ENCODE peak calls at places on chromosomes 3 and 15, in six cellular contexts. G is uterus; L is activated CD4-positive, alpha-beta T cell treated with anti-CD3 and anti-CD28 coated beads, Interleukin-2, amount 50 U/mL, for 1 hour; Z is Kasumi-1; P is NCI-H1694 treated with DMSO at 0.1 percent for 48 hours; F is RPMI7951. M is an unnamed sample.

GRCh38 chr15:78983146-78983918 is 38.5 kb upstream of the CTSH start:
- DNase-seq in G (no peak), F (no peak), L (no peak), Z (no peak), P (no peak), M (no peak)

GRCh38 chr15:71191296-71191695 is 76.0 kb downstream of the THSD4 start:
- DNase-seq in F (peak; percentile 83), G (no peak), Z (no peak), L (no peak), P (peak; percentile 29), M (no peak)

GRCh38 chr15:74392402-74392876 is 25.0 kb upstream of the CYP11A1 start:
- DNase-seq in L (no peak), Z (no peak), F (no peak), G (no peak), P (no peak), M (no peak)

GRCh38 chr3:77296527-77296926 is 256.6 kb downstream of the ROBO2 start:
- DNase-seq in F (peak; percentile 5), G (no peak), Z (no peak), P (no peak), L (no peak), M (no peak)

GRCh38 chr15:63793046-63793483 is 40.7 kb downstream of the HERC1 start:
- DNase-seq in G (no peak), F (no peak), Z (no peak), P (no peak), L (no peak), M (no peak)

GRCh38 chr15:93253656-93254055 is 164.6 kb upstream of the RGMA start:
- DNase-seq in F (no peak), G (no peak), L (no peak), P (no peak), Z (no peak), M (no peak)

GRCh38 chr3:43043071-43043766 is 62.7 kb downstream of the POMGNT2 start:
- DNase-seq in G (no peak), Z (no peak), L (no peak), F (no peak), P (no peak), M (no peak)

GRCh38 chr3:128366136-128366535 is 100.6 kb downstream of the DNAJB8 start:
- DNase-seq in L (no peak), G (no peak), F (no peak), Z (no peak), P (no peak), M (peak; percentile 7)

GRCh38 chr3:34212671-34213070 is 414.2 kb downstream of the PDCD6IP start:
- DNase-seq in P (no peak), G (no peak), L (no peak), F (no peak), Z (no peak), M (no peak)

GRCh38 chr15:66228807-66229557 is 24.6 kb downstream of the MEGF11 start:
- DNase-seq in G (no peak), P (no peak), L (no peak), F (no peak), Z (no peak), M (no peak)

GRCh38 chr3:151347432-151347831 is 18.1 kb upstream of the P2RY13 start:
- DNase-seq in P (no peak), L (no peak), G (no peak), F (no peak), Z (peak; percentile 96), M (no peak)

GRCh38 chr3:172201990-172202318 is 162.6 kb downstream of the FNDC3B start:
- DNase-seq in F (peak; percentile 79), L (no peak), Z (no peak), P (no peak), G (peak; percentile 34), M (no peak)

GRCh38 chr3:116709479-116709878 is at the start of gene TUSC7:
- DNase-seq in P (no peak), Z (no peak), F (no peak), L (no peak), G (no peak), M (no peak)

GRCh38 chr3:48573973-48574585 is 10.5 kb upstream of the UCN2 start:
- DNase-seq in G (no peak), P (no peak), L (no peak), F (no peak), Z (no peak), M (no peak)

GRCh38 chr3:54067060-54067459 is 55.3 kb upstream of the CACNA2D3 start:
- DNase-seq in P (no peak), F (peak; percentile 91), L (no peak), Z (no peak), G (no peak), M (no peak)

GRCh38 chr15:43253431-43254403 is 13.0 kb downstream of the TGM5 start:
- DNase-seq in F (peak; percentile 45), G (no peak), Z (no peak), P (no peak), L (peak; percentile 18), M (peak; percentile 21)

GRCh38 chr15:78387678-78388077 is 47.5 kb downstream of the CRABP1 start:
- DNase-seq in F (no peak), G (no peak), Z (no peak), P (no peak), L (no peak), M (no peak)

GRCh38 chr15:71800835-71801745 is 9.3 kb upstream of the NR2E3 start:
- DNase-seq in F (peak; percentile 71), P (peak; percentile 21), L (no peak), Z (peak; percentile 51), G (peak; percentile 36), M (peak; percentile 51)

GRCh38 chr15:60255390-60255789 is 142.4 kb downstream of the ANXA2 start:
- DNase-seq in L (no peak), F (peak; percentile 62), Z (no peak), P (no peak), G (no peak), M (peak; percentile 97)

GRCh38 chr15:91967935-91968605 is 114.6 kb downstream of the SLCO3A1 start:
- DNase-seq in F (peak; percentile 50), G (no peak), P (no peak), Z (no peak), L (no peak), M (no peak)

GRCh38 chr3:53503185-53503584 is 8.8 kb downstream of the CACNA1D start:
- DNase-seq in Z (no peak), L (no peak), G (no peak), P (no peak), F (no peak), M (no peak)

GRCh38 chr15:57510647-57511046 is 81.1 kb upstream of the MYZAP start:
- DNase-seq in G (no peak), F (peak; percentile 80), P (peak; percentile 23), Z (no peak), L (no peak), M (no peak)

GRCh38 chr3:155356594-155357370 is 63.3 kb upstream of the STRIT1 start:
- DNase-seq in Z (peak; percentile 29), L (no peak), P (no peak), G (no peak), F (peak; percentile 22), M (no peak)

GRCh38 chr3:149538371-149538770 is 63.9 kb downstream of the TM4SF4 start:
- DNase-seq in Z (no peak), L (no peak), G (no peak), F (no peak), P (no peak), M (no peak)

GRCh38 chr3:48018841-48019240 is 2.6 kb upstream of the MAP4 start:
- DNase-seq in F (peak; percentile 58), G (no peak), Z (no peak), L (no peak), P (no peak), M (no peak)

GRCh38 chr3:37814547-37814946 is 47.1 kb upstream of the CTDSPL start:
- DNase-seq in P (peak; percentile 44), G (no peak), Z (peak; percentile 66), L (no peak), F (peak; percentile 18), M (no peak)

GRCh38 chr15:45314960-45315359 is 62.9 kb downstream of the SLC28A2 start:
- DNase-seq in F (peak; percentile 76), G (no peak), P (no peak), Z (peak; percentile 36), L (no peak), M (peak; percentile 46)

GRCh38 chr3:19293295-19293694 is 145.0 kb downstream of the KCNH8 start:
- DNase-seq in Z (no peak), F (no peak), L (no peak), G (no peak), P (no peak), M (no peak)

GRCh38 chr15:47834093-47834492 is 116.8 kb downstream of the SEMA6D start:
- DNase-seq in Z (no peak), P (no peak), L (no peak), G (no peak), F (no peak), M (no peak)

GRCh38 chr3:196292281-196292923 is 4.9 kb upstream of the PCYT1A start:
- DNase-seq in L (no peak), G (no peak), P (no peak), F (no peak), Z (no peak), M (no peak)

GRCh38 chr15:66919421-66919820 is 146.0 kb upstream of the SMAD3 start:
- DNase-seq in P (no peak), G (no peak), L (no peak), F (no peak), Z (no peak), M (no peak)

GRCh38 chr3:7800006-7800780 is 701.4 kb upstream of the LMCD1 start:
- DNase-seq in Z (peak; percentile 27), F (no peak), G (no peak), L (no peak), P (peak; percentile 30), M (peak; percentile 76)

GRCh38 chr3:171459130-171459941 is 869 bp downstream of the TNIK start:
- DNase-seq in L (peak; percentile 61), G (peak; percentile 28), Z (peak; percentile 15), P (no peak), F (peak; percentile 41), M (peak; percentile 32)

M was measured in foreskin melanocyte.